ENCODE peak calls at places on chromosomes 7 and 10, in four cellular contexts. V, D, I and L are unnamed samples. For H3K9me3, the result is how much of the 10 kb centered on the place peaks cover.

GRCh38 chr10:17444062-17444714 is 10.2 kb downstream of the ST8SIA6 start:
- DNase-seq in V (no peak), D (no peak), I (no peak), L (no peak)

GRCh38 chr7:105270117-105270516 is 118.6 kb downstream of the SRPK2 start:
- DNase-seq in V (no peak), D (no peak), I (no peak), L (no peak)

GRCh38 chr10:110750931-110751330 is 106.8 kb downstream of the RBM20 start:
- DNase-seq in V (no peak), D (no peak), I (no peak), L (no peak)

GRCh38 chr10:132135398-132135872 is 51.3 kb upstream of the DPYSL4 start:
- DNase-seq in V (no peak), D (no peak), I (no peak), L (no peak)

GRCh38 chr10:74778436-74779094 is 47.8 kb upstream of the KAT6B start:
- DNase-seq in V (no peak), D (no peak), I (no peak), L (no peak)

GRCh38 chr7:17558135-17558534 is 259.7 kb downstream of the AHR start:
- DNase-seq in V (no peak), D (no peak), I (no peak), L (no peak)

GRCh38 chr7:18541189-18541870 is 45.8 kb downstream of the HDAC9 start:
- DNase-seq in V (peak), D (no peak), I (peak), L (no peak)

GRCh38 chr7:102227371-102227770 is 59.3 kb upstream of the SH2B2 start:
- DNase-seq in V (no peak), D (no peak), I (no peak), L (no peak)

GRCh38 chr7:149865437-149865836 is 8.3 kb upstream of the ATP6V0E2 start:
- DNase-seq in V (no peak), D (no peak), I (no peak), L (no peak)

GRCh38 chr7:42221304-42221703 is 15.7 kb downstream of the GLI3 start:
- DNase-seq in V (no peak), D (no peak), I (no peak), L (no peak)

GRCh38 chr7:125126376-125126775 is 196.8 kb upstream of the POT1 start:
- DNase-seq in V (no peak), D (no peak), I (no peak), L (no peak)

GRCh38 chr7:77351539-77352004 is 64.6 kb downstream of the GSAP start:
- DNase-seq in V (peak), D (no peak), I (no peak), L (peak)

GRCh38 chr7:76997381-76998262 is 34.5 kb downstream of the SPDYE17 start:
- DNase-seq in V (no peak), D (peak), I (no peak), L (peak)

GRCh38 chr7:80740778-80741545 is 102.5 kb downstream of the CD36 start:
- DNase-seq in V (no peak), D (no peak), I (no peak), L (no peak)

GRCh38 chr7:34036069-34036920 is 131.0 kb downstream of the BMPER start:
- DNase-seq in V (peak), D (no peak), I (peak), L (no peak)

DNA sequence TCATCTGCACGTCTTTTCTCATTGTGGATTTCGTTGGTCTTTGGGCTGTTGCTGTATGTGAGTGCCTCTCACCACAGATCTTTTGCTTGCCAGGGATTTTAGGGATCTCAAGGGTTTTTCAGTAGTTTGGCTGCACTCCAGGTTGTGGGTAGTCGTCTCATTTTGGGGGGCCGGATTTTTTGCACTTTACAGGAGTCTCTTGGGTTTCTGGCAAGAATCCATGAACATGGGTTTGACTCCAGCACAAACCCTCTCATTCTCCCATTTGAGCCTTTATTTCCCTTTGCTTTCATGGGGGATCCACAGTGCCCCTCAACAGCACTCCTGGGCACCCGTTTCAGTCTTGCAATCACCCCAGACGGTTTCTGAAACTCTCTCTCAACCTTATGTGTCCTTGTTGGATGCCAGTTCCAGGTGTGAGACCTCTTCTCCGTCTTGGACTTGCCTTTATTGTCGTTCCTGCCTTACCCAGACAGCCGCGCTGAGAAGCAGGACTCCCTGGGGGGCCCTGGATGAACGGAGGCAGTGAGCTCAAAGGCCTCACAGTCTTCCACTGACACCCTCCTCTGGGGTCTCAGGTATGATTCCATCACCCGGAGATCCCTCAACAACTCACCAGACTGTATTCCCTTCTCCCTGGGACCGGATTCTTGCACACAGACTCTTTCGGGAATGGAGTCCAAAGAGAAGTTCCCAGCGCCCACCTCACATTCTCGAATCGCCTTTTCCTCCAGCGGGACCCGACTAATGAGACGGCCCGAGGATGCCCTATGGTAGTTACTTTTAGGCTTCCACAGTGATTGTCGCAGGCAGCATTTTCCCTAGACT is 18.8 kb upstream of the ZNF273 start:
- DNase-seq in V (no peak), D (no peak), I (no peak), L (peak)
- H3K4me3 ChIP-seq in V (no peak), D (no peak), I (no peak), L (no peak)

GRCh38 chr10:11611248-11612003 is at the start of gene USP6NL:
- DNase-seq in V (peak), D (peak), I (peak), L (peak)
- TF ChIP-seq EP300 in V (no peak), D (peak), I (no peak), L (no peak)

DNA sequence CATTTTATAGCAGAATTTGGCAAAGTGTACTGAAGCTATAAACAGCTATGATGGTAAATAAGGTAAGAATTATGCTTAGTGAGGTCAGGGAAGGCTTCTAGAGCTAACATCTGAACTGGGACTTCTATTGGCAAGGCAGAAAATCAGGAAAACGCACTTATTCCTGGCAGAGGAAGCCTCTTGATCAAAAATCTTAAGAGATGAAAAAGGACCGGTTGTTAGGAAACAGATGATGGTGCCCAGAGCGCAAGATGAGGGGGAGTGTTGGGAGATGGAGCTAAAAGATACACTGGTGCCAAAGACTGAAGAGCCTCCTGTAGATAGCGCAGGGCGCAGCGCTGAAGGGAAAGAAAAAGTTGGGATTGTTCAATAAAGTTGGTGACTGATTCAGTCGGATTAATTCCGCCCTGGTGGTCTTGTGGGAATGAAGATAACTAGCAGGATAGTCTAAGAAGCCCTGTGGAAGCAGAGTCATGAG is 550 bp upstream of the CALU start:
- DNase-seq in V (no peak), D (no peak), I (no peak), L (no peak)
- H3K9me3 ChIP-seq in V (under half), D (under half), I (under half), L (under half)

GRCh38 chr10:129969528-129970264 is 5.6 kb upstream of the EBF3 start:
- DNase-seq in V (no peak), D (no peak), I (no peak), L (no peak)

GRCh38 chr10:129972145-129972965 is 8.3 kb upstream of the EBF3 start:
- DNase-seq in V (no peak), D (no peak), I (no peak), L (no peak)

GRCh38 chr10:129968937-129969527 is 5.0 kb upstream of the EBF3 start:
- DNase-seq in V (no peak), D (no peak), I (peak), L (no peak)

GRCh38 chr10:129971381-129972144 is 7.5 kb upstream of the EBF3 start:
- DNase-seq in V (peak), D (peak), I (peak), L (peak)

DNA sequence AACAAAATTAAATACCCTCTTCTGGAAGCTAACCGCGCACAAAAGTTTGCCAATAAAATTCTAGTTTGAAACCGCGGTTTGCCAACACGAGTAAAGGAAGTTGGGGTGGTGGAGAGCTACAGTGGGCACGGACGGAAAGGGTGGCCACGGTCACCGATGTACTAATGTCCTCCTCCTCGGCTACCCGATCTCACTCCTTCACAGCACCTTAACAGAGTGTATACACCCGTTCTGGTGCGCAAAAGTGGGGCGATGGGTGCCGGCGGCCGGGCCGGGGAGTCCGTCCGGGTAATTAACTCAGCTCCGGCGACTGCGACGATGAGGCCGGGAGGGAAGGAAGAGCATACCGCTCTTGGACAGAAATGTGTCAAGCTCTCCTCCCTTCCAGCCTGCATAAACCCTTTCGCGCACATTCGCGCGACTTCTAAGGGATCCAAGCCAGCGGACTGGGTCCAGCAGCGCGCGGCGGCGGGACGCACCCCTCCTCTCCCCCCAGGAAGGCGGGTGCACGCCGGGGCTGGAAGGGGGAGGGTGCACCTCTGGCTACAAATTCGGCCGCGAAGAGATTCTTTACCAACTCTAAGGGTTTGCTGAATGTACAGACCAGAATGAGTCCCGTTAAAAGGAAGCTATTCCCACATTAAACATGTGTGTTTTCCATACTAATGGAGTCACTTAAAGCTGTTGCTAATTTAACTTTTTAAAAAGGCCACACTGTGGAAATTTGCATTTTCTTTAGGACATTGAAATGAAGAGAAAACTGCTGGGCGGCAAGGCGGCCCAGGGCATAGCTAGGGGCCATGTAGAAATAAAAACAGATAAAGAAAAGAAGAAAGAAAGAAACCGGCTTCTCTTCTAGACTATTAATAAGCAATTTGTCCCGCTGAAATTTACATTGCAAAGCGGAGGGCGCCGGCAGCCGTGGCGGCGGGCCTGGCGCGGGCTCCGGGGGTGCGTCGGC is 6.6 kb upstream of the EBF3 start:
- DNase-seq in V (no peak), D (no peak), I (no peak), L (peak)
- H3K4me3 ChIP-seq in V (no peak), D (no peak), I (no peak), L (peak)

GRCh38 chr7:70056363-70056762 is 458.1 kb downstream of the AUTS2 start:
- DNase-seq in V (no peak), D (no peak), I (no peak), L (no peak)
- TF ChIP-seq EP300 in V (no peak), D (no peak), I (no peak), L (no peak)